ENCODE peak calls at places on chromosomes 6 and 20, in six cellular contexts. F is tibial artery, C is adrenal gland, I is SJCRH30, K is upper lobe of right lung, Q is A673. A is an unnamed sample.

GRCh38 chr20:33917813-33918525 is 75.7 kb upstream of the RALY start:
- DNase-seq in F (no peak), C (no peak), I (no peak), K (no peak), Q (no peak), A (no peak)

GRCh38 chr6:158661156-158661555 is 11.3 kb downstream of the SYTL3 start:
- DNase-seq in F (no peak), C (no peak), I (no peak), K (no peak), Q (no peak), A (no peak)

GRCh38 chr20:25466846-25467245 is 59.4 kb downstream of the GINS1 start:
- DNase-seq in F (no peak), C (no peak), I (no peak), K (no peak), Q (no peak), A (no peak)

GRCh38 chr6:133315811-133316210 is 74.7 kb downstream of the EYA4 start:
- DNase-seq in F (no peak), C (no peak), I (peak; percentile 54), K (no peak), Q (no peak), A (no peak)

GRCh38 chr6:2875840-2876207 is 27.3 kb downstream of the SERPINB9 start:
- DNase-seq in F (no peak), C (peak; percentile 30), I (no peak), K (peak; percentile 78), Q (no peak), A (peak; percentile 30)

GRCh38 chr20:39829255-39829654 is 859.8 kb downstream of the MAFB start:
- DNase-seq in F (no peak), C (peak; percentile 8), I (peak; percentile 57), K (no peak), Q (peak; percentile 62), A (no peak)

GRCh38 chr20:58569211-58570125 is 54.3 kb upstream of the APCDD1L start:
- DNase-seq in F (no peak), C (peak; percentile 9), I (no peak), K (no peak), Q (no peak), A (no peak)

GRCh38 chr6:116402108-116402507 is 31.4 kb downstream of the DSE start:
- DNase-seq in F (no peak), C (no peak), I (no peak), K (no peak), Q (no peak), A (no peak)

GRCh38 chr6:144006731-144007454 is 1.2 kb downstream of the PLAGL1 start:
- DNase-seq in F (no peak), C (peak; percentile 21), I (peak; percentile 67), K (no peak), Q (no peak), A (no peak)

GRCh38 chr20:18727032-18727508 is 86.5 kb upstream of the SCP2D1 start:
- DNase-seq in F (no peak), C (no peak), I (no peak), K (no peak), Q (no peak), A (no peak)

GRCh38 chr20:9344080-9344920 is 170.1 kb upstream of the LAMP5 start:
- DNase-seq in F (no peak), C (peak; percentile 41), I (peak; percentile 62), K (no peak), Q (peak; percentile 48), A (no peak)

GRCh38 chr6:110090876-110091275 is 88.6 kb downstream of the WASF1 start:
- DNase-seq in F (no peak), C (no peak), I (peak; percentile 28), K (no peak), Q (no peak), A (no peak)

GRCh38 chr20:46814366-46815232 is 80.0 kb upstream of the EYA2 start:
- DNase-seq in F (no peak), C (no peak), I (peak; percentile 98), K (no peak), Q (no peak), A (no peak)

GRCh38 chr20:61979090-61979489 is 86.6 kb downstream of the TAF4 start:
- DNase-seq in F (no peak), C (no peak), I (no peak), K (no peak), Q (no peak), A (no peak)
- H3K27ac ChIP-seq in F (no peak overlapping the region), C (no peak overlapping the region), I (no peak overlapping the region), K (no peak overlapping the region), Q (no peak overlapping the region), A (no peak overlapping the region)

GRCh38 chr20:61705909-61706308 is 359.8 kb downstream of the TAF4 start:
- DNase-seq in F (no peak), C (no peak), I (no peak), K (no peak), Q (no peak), A (no peak)
- H3K27ac ChIP-seq in F (no peak overlapping the region), C (no peak overlapping the region), I (no peak overlapping the region), K (no peak overlapping the region), Q (no peak overlapping the region), A (no peak overlapping the region)

GRCh38 chr6:108780784-108781183 is 67.4 kb upstream of the ARMC2 start:
- DNase-seq in F (no peak), C (no peak), I (no peak), K (no peak), Q (no peak), A (no peak)

GRCh38 chr6:108785653-108786052 is 62.6 kb upstream of the ARMC2 start:
- DNase-seq in F (no peak), C (no peak), I (no peak), K (no peak), Q (no peak), A (no peak)

GRCh38 chr6:108779521-108779920 is 68.7 kb upstream of the ARMC2 start:
- DNase-seq in F (no peak), C (no peak), I (no peak), K (no peak), Q (peak; percentile 42), A (no peak)

GRCh38 chr6:108781419-108782110 is 66.7 kb upstream of the ARMC2 start:
- DNase-seq in F (peak; percentile 37), C (no peak), I (no peak), K (no peak), Q (peak; percentile 26), A (no peak)

GRCh38 chr6:108782231-108783041 is 65.8 kb upstream of the ARMC2 start:
- DNase-seq in F (peak; percentile 80), C (peak; percentile 82), I (peak; percentile 81), K (peak; percentile 92), Q (peak; percentile 83), A (peak; percentile 90)
- H3K27ac ChIP-seq in F (peak overlapping the region; percentile 57), C (peak overlapping the region; percentile 40), I (no peak overlapping the region), K (no peak overlapping the region), Q (no peak overlapping the region), A (peak overlapping the region; percentile 68)

DNA sequence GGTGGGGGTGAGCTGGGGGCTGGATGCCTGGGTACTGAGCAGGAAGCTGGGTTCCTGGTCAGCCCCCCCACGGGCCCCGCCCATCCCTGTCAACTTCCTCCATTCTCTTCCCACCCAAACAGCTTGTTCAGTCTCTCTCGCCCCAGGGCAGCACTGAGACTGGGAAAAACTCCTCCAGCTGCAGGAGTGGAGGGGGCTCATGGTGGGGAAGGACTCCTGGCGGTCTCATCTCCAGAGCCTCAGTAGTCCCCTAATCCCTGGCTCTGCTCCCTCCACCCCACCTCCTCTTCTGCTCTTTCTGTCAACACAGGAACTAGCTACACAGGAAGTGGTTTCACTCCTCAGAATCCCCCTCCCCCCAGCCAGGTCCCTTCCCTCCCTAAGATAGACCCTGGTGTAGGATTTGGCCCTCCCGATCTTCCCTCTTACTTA is at the start of gene GPSM3:
- DNase-seq in F (no peak), C (peak; percentile 50), I (peak; percentile 58), K (peak; percentile 88), Q (no peak), A (peak; percentile 50)
- H3K27ac ChIP-seq in F (peak within 1 kb of the TSS; percentile 92), C (peak within 1 kb of the TSS; percentile 94), I (no peak within 1 kb of the TSS), K (peak within 1 kb of the TSS; percentile 91), Q (peak within 1 kb of the TSS; percentile 94), A (peak within 1 kb of the TSS; percentile 88)

GRCh38 chr6:42692151-42692911 is 30.1 kb downstream of the PRPH2 start:
- DNase-seq in F (no peak), C (peak; percentile 80), I (no peak), K (no peak), Q (no peak), A (no peak)

GRCh38 chr6:42696526-42697267 is 25.7 kb downstream of the PRPH2 start:
- DNase-seq in F (peak; percentile 36), C (peak; percentile 32), I (no peak), K (no peak), Q (no peak), A (no peak)

GRCh38 chr6:42694586-42694985 is 27.8 kb downstream of the PRPH2 start:
- DNase-seq in F (no peak), C (no peak), I (no peak), K (no peak), Q (no peak), A (no peak)

GRCh38 chr6:42690872-42691271 is 31.5 kb downstream of the PRPH2 start:
- DNase-seq in F (no peak), C (no peak), I (no peak), K (no peak), Q (no peak), A (no peak)

GRCh38 chr6:42693725-42694323 is 28.6 kb downstream of the PRPH2 start:
- DNase-seq in F (no peak), C (no peak), I (no peak), K (no peak), Q (no peak), A (no peak)
- H3K27ac ChIP-seq in F (no peak overlapping the region), C (no peak overlapping the region), I (no peak overlapping the region), K (peak overlapping the region; percentile 42), Q (no peak overlapping the region), A (no peak overlapping the region)

DNA sequence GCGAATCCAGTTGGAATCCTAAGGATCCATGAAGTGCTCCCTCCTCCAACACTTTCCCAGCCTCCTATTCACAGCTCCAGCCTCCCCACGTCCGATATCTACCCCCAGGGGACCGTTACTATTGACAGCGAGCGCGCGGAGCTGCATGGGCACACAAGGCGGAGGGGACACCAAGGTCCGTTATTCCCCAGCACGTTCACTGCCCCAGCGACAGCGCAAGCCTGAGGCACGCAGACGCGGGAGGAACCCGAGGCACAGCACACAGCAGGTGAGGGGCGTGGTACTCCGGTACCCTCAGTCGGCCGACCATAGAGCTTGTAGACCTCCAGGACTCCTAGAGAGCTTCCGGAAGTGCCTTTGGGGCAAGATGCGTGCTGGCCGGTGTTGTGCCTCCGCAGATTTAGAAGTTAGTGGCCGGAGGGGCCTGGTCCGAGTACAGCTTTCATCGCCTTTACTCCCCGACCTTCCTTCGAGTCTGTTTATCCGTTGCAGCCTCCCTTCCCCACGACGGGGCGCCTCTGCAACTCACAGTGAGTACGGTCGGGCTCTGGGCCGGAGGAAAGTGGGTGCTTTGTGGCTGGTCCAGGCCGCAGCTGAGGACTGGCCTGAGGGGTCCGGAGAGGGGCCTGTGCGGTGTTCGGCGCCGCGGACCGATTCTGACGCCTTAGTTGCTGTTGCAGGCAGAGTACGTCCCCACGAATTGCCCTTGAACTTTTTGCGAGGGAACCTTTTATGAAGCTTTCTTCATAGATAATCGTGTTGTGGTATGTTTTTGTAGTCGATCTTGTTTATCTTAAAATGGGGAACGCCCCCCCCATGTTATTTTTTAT is at the start of gene ZKSCAN8:
- DNase-seq in F (peak; percentile 76), C (peak; percentile 84), I (peak; percentile 94), K (peak; percentile 88), Q (peak; percentile 93), A (peak; percentile 78)
- H3K27ac ChIP-seq in F (peak within 1 kb of the TSS; percentile 85), C (peak within 1 kb of the TSS; percentile 78), I (peak within 1 kb of the TSS; percentile 61), K (peak within 1 kb of the TSS; percentile 82), Q (peak within 1 kb of the TSS; percentile 72), A (no peak within 1 kb of the TSS)